ENCODE peak calls at places on chromosome 18, in nine cellular contexts. N is endothelial cell of umbilical vein, P is psoas muscle, F is spleen, B is cardiac muscle cell, E is sigmoid colon, Y is K562, J is heart left ventricle, H is transverse colon. V is an unnamed sample.

GRCh38 chr18:77701977-77702376 is 452.3 kb downstream of the GALR1 start:
- DNase-seq in N (no peak), P (no peak), F (no peak), B (no peak), E (no peak), Y (no peak), J (no peak), H (no peak), V (no peak)

GRCh38 chr18:21389283-21389682 is 147.3 kb downstream of the GREB1L start:
- DNase-seq in N (no peak), P (no peak), F (no peak), B (no peak), E (no peak), Y (no peak), J (no peak), H (no peak), V (no peak)

GRCh38 chr18:58183226-58183625 is 139.2 kb downstream of the NEDD4L start:
- DNase-seq in N (no peak), P (no peak), F (no peak), B (no peak), E (no peak), Y (no peak), J (no peak), H (no peak), V (no peak)

GRCh38 chr18:64208531-64208930 is 59.6 kb upstream of the LINC00305 start:
- DNase-seq in N (no peak), P (no peak), F (no peak), B (no peak), E (no peak), Y (no peak), J (no peak), H (no peak), V (no peak)

GRCh38 chr18:50356036-50356945 is 18.6 kb upstream of the SKA1 start:
- DNase-seq in N (peak; percentile 30), P (no peak), F (no peak), B (peak; percentile 20), E (no peak), Y (peak; percentile 36), J (no peak), H (no peak), V (no peak)

GRCh38 chr18:67425724-67426123 is 90.8 kb downstream of the DSEL start:
- DNase-seq in N (peak; percentile 59), P (no peak), F (no peak), B (peak; percentile 78), E (no peak), Y (no peak), J (no peak), H (no peak), V (no peak)

GRCh38 chr18:60984496-60984895 is 348.7 kb upstream of the CDH20 start:
- DNase-seq in N (no peak), P (no peak), F (no peak), B (peak; percentile 78), E (no peak), Y (no peak), J (no peak), H (no peak), V (no peak)

GRCh38 chr18:67694787-67695186 is 178.3 kb upstream of the DSEL start:
- DNase-seq in N (no peak), P (no peak), F (no peak), B (no peak), E (no peak), Y (no peak), J (no peak), H (no peak), V (no peak)

GRCh38 chr18:53682796-53683195 is 541.7 kb downstream of the MBD2 start:
- DNase-seq in N (no peak), P (no peak), F (no peak), B (no peak), E (no peak), Y (no peak), J (no peak), H (no peak), V (no peak)

GRCh38 chr18:23805898-23806297 is 116.6 kb downstream of the LAMA3 start:
- DNase-seq in N (no peak), P (no peak), F (no peak), B (peak; percentile 30), E (no peak), Y (no peak), J (no peak), H (no peak), V (no peak)

GRCh38 chr18:74242451-74243096 is 49.2 kb downstream of the CYB5A start:
- DNase-seq in N (no peak), P (no peak), F (no peak), B (peak; percentile 45), E (no peak), Y (peak; percentile 85), J (no peak), H (no peak), V (no peak)
- TF ChIP-seq CTCF in N (no peak), P (no peak), F (no peak), B (peak; percentile 14), E (no peak), Y (peak; percentile 38), J (peak; percentile 28), H (no peak), V (peak; percentile 60)

GRCh38 chr18:51385270-51385669 is 187.8 kb upstream of the MEX3C start:
- DNase-seq in N (no peak), P (no peak), F (no peak), B (no peak), E (no peak), Y (no peak), J (no peak), H (no peak), V (no peak)

GRCh38 chr18:51382081-51382480 is 184.6 kb upstream of the MEX3C start:
- DNase-seq in N (no peak), P (no peak), F (no peak), B (no peak), E (no peak), Y (no peak), J (no peak), H (no peak), V (no peak)

GRCh38 chr18:51383116-51383515 is 185.6 kb upstream of the MEX3C start:
- DNase-seq in N (no peak), P (no peak), F (no peak), B (no peak), E (no peak), Y (no peak), J (no peak), H (no peak), V (no peak)

DNA sequence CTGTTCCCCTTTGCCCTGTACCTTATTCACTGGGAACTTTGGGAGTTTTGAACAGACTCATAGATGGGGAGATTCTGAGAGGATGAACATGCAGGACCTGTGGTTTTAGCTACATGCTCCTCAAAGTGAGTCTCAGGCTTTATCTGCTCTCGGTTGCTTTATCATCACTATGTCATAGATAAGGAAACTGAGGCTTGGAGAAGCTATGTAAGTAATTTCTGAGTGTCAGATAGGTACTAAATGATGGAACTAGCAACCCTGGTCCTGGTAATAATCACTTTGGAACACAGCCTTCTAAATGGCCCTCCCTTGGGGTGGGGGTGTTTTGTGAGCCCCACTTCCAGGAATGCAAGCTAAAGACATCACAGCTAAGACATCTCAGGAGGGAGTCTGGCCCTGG is 186.2 kb upstream of the MEX3C start:
- DNase-seq in N (no peak), P (no peak), F (no peak), B (no peak), E (no peak), Y (no peak), J (no peak), H (no peak), V (no peak)
- H3K27me3 ChIP-seq in N (no peaks in the 10 kb centered on the region), P (no peaks in the 10 kb centered on the region), F (no peaks in the 10 kb centered on the region), B (no peaks in the 10 kb centered on the region), E (no peaks in the 10 kb centered on the region), Y (no peaks in the 10 kb centered on the region), J (no peaks in the 10 kb centered on the region), H (no peaks in the 10 kb centered on the region), V (no peaks in the 10 kb centered on the region)

GRCh38 chr18:74497308-74497640 is 1.1 kb downstream of the CNDP2 start:
- DNase-seq in N (no peak), P (no peak), F (no peak), B (no peak), E (no peak), Y (no peak), J (no peak), H (no peak), V (no peak)
- H3K4me3 ChIP-seq in N (no peak overlapping the region), P (peak overlapping the region; percentile 89), F (peak overlapping the region; percentile 92), B (peak overlapping the region; percentile 86), E (no peak overlapping the region), Y (peak overlapping the region; percentile 80), J (peak overlapping the region; percentile 84), H (no peak overlapping the region), V (peak overlapping the region; percentile 87)

GRCh38 chr18:14976736-14977430 is 228.9 kb downstream of the ANKRD30B start:
- DNase-seq in N (peak; percentile 18), P (no peak), F (no peak), B (no peak), E (no peak), Y (no peak), J (no peak), H (no peak), V (no peak)

GRCh38 chr18:14978191-14978590 is 230.2 kb downstream of the ANKRD30B start:
- DNase-seq in N (no peak), P (no peak), F (no peak), B (no peak), E (no peak), Y (no peak), J (no peak), H (no peak), V (no peak)

GRCh38 chr18:14975431-14975830 is 227.5 kb downstream of the ANKRD30B start:
- DNase-seq in N (no peak), P (no peak), F (no peak), B (no peak), E (no peak), Y (no peak), J (no peak), H (no peak), V (no peak)

GRCh38 chr18:14979875-14980274 is 231.9 kb downstream of the ANKRD30B start:
- DNase-seq in N (peak; percentile 8), P (no peak), F (no peak), B (no peak), E (no peak), Y (no peak), J (no peak), H (no peak), V (no peak)

DNA sequence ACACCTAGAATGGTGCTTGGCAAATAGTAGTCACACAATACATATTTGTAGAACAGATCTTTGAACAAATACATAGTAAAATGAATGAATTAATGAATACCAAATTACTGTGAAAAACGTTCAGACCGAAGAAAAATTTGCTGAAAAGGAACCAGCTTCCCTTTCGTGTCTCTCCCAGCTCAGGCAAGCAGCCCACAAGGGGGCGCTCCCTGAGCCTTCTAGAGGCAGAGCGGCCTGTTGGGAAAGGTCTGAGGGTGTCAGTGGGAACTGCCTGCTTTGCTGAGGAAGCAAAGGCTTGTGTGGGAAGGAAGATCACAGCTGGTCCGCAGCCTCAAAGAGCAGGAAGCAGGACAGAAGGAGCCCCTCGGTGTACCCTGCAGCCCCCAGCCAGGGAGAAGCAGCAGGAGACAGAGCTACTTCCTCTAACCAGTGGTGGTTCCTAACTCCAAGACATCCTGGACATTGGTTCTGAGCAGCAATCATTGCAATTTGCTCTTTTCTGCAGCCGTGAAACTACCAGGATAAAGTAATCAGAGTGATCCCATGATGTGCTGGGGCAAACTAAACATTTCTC is 231.1 kb downstream of the ANKRD30B start:
- DNase-seq in N (peak; percentile 6), P (no peak), F (no peak), B (no peak), E (no peak), Y (peak; percentile 19), J (no peak), H (peak; percentile 59), V (no peak)
- TF ChIP-seq CTCF in N (peak; percentile 46), P (peak; percentile 16), F (peak; percentile 29), B (no peak), E (no peak), Y (no peak), J (no peak), H (peak; percentile 55), V (peak; percentile 57)

V was measured in left ventricle myocardium inferior.